ENCODE peak calls at places on chromosomes 1 and 21, in nine cellular contexts. U, B, R, I, S, T, Y, Z and Q are unnamed samples.
A peak's percentile ranks its signal among the peaks of the same experiment; 100 is the strongest.

GRCh38 chr21:45335151-45335760 is 47.6 kb upstream of the POFUT2 start:
- DNase-seq in U (no peak), B (no peak), R (no peak), I (no peak), S (no peak), T (peak; percentile 40), Y (peak; percentile 23), Z (no peak), Q (no peak)

GRCh38 chr21:27827972-27828371 is 861.1 kb upstream of the ADAMTS5 start:
- DNase-seq in U (no peak), B (no peak), R (no peak), I (no peak), S (no peak), T (no peak), Y (no peak), Z (no peak), Q (no peak)

GRCh38 chr1:245822997-245823396 is 668.2 kb downstream of the KIF26B start:
- DNase-seq in U (no peak), B (no peak), R (no peak), I (no peak), S (no peak), T (no peak), Y (no peak), Z (peak; percentile 44), Q (no peak)

GRCh38 chr1:87017994-87018672 is 103.7 kb downstream of the HS2ST1 start:
- DNase-seq in U (no peak), B (no peak), R (no peak), I (no peak), S (no peak), T (no peak), Y (no peak), Z (no peak), Q (no peak)

GRCh38 chr1:32470991-32471694 is 6.3 kb downstream of the ZBTB8B start:
- DNase-seq in U (no peak), B (no peak), R (peak; percentile 80), I (no peak), S (no peak), T (no peak), Y (no peak), Z (no peak), Q (no peak)

GRCh38 chr1:54167422-54168139 is 14.8 kb upstream of the CDCP2 start:
- DNase-seq in U (no peak), B (no peak), R (no peak), I (no peak), S (no peak), T (no peak), Y (no peak), Z (no peak), Q (no peak)

GRCh38 chr1:94037392-94038229 is 83.3 kb downstream of the ABCA4 start:
- DNase-seq in U (no peak), B (no peak), R (no peak), I (no peak), S (no peak), T (no peak), Y (no peak), Z (no peak), Q (no peak)

GRCh38 chr1:212124891-212125582 is 89.5 kb downstream of the DTL start:
- DNase-seq in U (peak; percentile 3), B (no peak), R (no peak), I (no peak), S (peak; percentile 68), T (no peak), Y (no peak), Z (no peak), Q (no peak)

GRCh38 chr1:226064168-226064815 is 1.8 kb downstream of the H3-3A start:
- DNase-seq in U (no peak), B (no peak), R (no peak), I (no peak), S (no peak), T (no peak), Y (no peak), Z (no peak), Q (no peak)

GRCh38 chr1:119504831-119505230 is 2.2 kb upstream of the HSD3B1 start:
- DNase-seq in U (no peak), B (no peak), R (no peak), I (no peak), S (no peak), T (no peak), Y (no peak), Z (no peak), Q (no peak)

GRCh38 chr1:28326980-28327379 is 1.9 kb upstream of the MED18 start:
- DNase-seq in U (no peak), B (no peak), R (no peak), I (no peak), S (no peak), T (no peak), Y (no peak), Z (no peak), Q (no peak)

GRCh38 chr1:186715887-186716809 is 35.9 kb upstream of the PTGS2 start:
- DNase-seq in U (no peak), B (no peak), R (no peak), I (no peak), S (no peak), T (no peak), Y (no peak), Z (no peak), Q (no peak)

GRCh38 chr21:15054089-15054488 is 10.7 kb downstream of the NRIP1 start:
- DNase-seq in U (no peak), B (no peak), R (no peak), I (peak; percentile 31), S (peak; percentile 28), T (no peak), Y (no peak), Z (no peak), Q (no peak)

GRCh38 chr1:225736651-225737097 is 41.0 kb upstream of the SRP9 start:
- DNase-seq in U (no peak), B (no peak), R (no peak), I (no peak), S (no peak), T (no peak), Y (no peak), Z (no peak), Q (no peak)

GRCh38 chr1:150615346-150616201 is 13.8 kb downstream of the ENSA start:
- DNase-seq in U (no peak), B (no peak), R (peak; percentile 65), I (no peak), S (peak; percentile 51), T (no peak), Y (no peak), Z (no peak), Q (no peak)

GRCh38 chr1:184753608-184754478 is 815 bp downstream of the EDEM3 start:
- DNase-seq in U (peak; percentile 39), B (no peak), R (peak; percentile 64), I (peak; percentile 53), S (peak; percentile 51), T (peak; percentile 73), Y (no peak), Z (no peak), Q (peak; percentile 48)

GRCh38 chr1:2174348-2175054 is 20.1 kb downstream of the FAAP20 start:
- DNase-seq in U (no peak), B (peak; percentile 75), R (peak; percentile 83), I (peak; percentile 58), S (peak; percentile 50), T (peak; percentile 89), Y (peak; percentile 80), Z (no peak), Q (peak; percentile 72)

GRCh38 chr1:216456682-216457081 is 33.4 kb upstream of the USH2A start:
- DNase-seq in U (no peak), B (no peak), R (no peak), I (no peak), S (no peak), T (no peak), Y (no peak), Z (no peak), Q (no peak)

GRCh38 chr1:69836961-69837636 is 269.4 kb downstream of the LRRC7 start:
- DNase-seq in U (no peak), B (no peak), R (no peak), I (no peak), S (no peak), T (no peak), Y (no peak), Z (no peak), Q (no peak)

GRCh38 chr1:182430263-182431068 is 19.5 kb upstream of the RGSL1 start:
- DNase-seq in U (no peak), B (no peak), R (peak; percentile 55), I (no peak), S (no peak), T (no peak), Y (no peak), Z (no peak), Q (no peak)

DNA sequence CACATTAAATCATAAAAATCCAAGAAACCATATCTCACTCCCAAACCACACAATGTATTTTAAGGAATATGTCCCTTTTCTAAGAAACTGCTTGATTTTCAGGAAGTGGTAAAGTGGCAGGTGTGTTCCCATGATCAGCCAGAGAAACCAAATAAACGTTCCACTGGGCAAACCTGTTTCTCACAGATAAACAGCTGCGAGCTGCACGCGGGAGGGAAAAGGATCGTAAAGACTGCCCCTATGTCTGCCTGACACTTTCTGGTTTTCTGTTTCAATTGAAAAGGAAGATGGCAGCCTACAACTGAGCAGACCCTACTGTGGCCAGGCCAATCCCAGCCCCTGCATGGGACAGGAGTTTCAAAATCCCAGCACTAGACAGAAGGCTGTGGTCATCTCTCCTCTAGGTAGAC is 36.6 kb downstream of the HIVEP3 start:
- DNase-seq in U (no peak), B (no peak), R (peak; percentile 71), I (no peak), S (peak; percentile 39), T (no peak), Y (no peak), Z (no peak), Q (no peak)
- TF ChIP-seq POLR2A in U (no peak), B (no peak), R (no peak), I (no peak), S (no peak), T (no peak), Y (no peak), Z (no peak), Q (no peak)

DNA sequence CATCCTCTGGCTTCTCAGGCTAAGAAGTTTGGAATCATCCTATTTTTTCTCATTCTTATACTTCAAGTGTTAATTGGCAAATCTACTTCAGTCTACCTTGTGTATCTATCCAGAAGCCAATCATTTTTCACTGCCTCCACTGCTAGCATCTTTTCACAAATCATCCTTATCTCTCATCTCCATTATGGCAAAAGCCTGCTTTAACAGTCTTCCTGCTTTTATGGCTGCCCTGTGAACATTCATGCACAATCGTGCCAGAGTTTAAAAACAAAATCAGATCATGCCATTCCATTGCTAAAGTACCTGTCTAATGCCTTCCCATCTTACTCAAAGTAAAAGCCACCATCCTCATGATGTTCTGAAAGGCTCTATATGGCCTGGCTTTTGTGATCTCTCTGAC is 19.2 kb upstream of the CYP2J2 start:
- DNase-seq in U (no peak), B (no peak), R (no peak), I (no peak), S (no peak), T (no peak), Y (no peak), Z (no peak), Q (no peak)
- H3K27ac ChIP-seq in U (no peak overlapping the region), B (no peak overlapping the region), R (no peak overlapping the region), I (no peak overlapping the region), S (no peak overlapping the region), T (no peak overlapping the region), Y (no peak overlapping the region), Z (no peak overlapping the region), Q (no peak overlapping the region)

GRCh38 chr1:223706077-223706988 is 6.0 kb upstream of the CAPN2 start:
- DNase-seq in U (no peak), B (no peak), R (peak; percentile 4), I (no peak), S (peak; percentile 42), T (no peak), Y (peak; percentile 53), Z (no peak), Q (no peak)
- TF ChIP-seq POLR2A in U (no peak), B (no peak), R (no peak), I (no peak), S (no peak), T (no peak), Y (no peak), Z (no peak), Q (no peak)

GRCh38 chr1:161069731-161070270 is at the start of gene ARHGAP30:
- DNase-seq in U (peak; percentile 72), B (no peak), R (peak; percentile 44), I (peak; percentile 75), S (peak; percentile 80), T (peak; percentile 83), Y (no peak), Z (no peak), Q (peak; percentile 45)
- H3K27ac ChIP-seq in U (peak within 1 kb of the TSS; percentile 84), B (peak within 1 kb of the TSS; percentile 96), R (no peak within 1 kb of the TSS), I (peak within 1 kb of the TSS; percentile 55), S (peak within 1 kb of the TSS; percentile 75), T (peak within 1 kb of the TSS; percentile 64), Y (no peak within 1 kb of the TSS), Z (peak within 1 kb of the TSS; percentile 59), Q (no peak within 1 kb of the TSS)